ENCODE peak calls at places on chromosome 15, in seven cellular contexts. Q is SW 1271; Z is activated B cell treated with CpG ODN at 0.5 μM for 24 hours; J is activated naive CD4-positive, alpha-beta T cell; R is T-helper 2 cell; P is osteoblast; W is ureter. T is an unnamed sample.

GRCh38 chr15:75694241-75695182 is 18.1 kb downstream of the CSPG4 start:
- DNase-seq in Z (no peak), J (no peak), Q (no peak), P (peak), W (peak), R (no peak), T (peak)

GRCh38 chr15:82197734-82198594 is 64.6 kb downstream of the EFL1 start:
- DNase-seq in Q (peak), W (peak), R (no peak), J (no peak), P (peak), Z (peak), T (peak)

GRCh38 chr15:32030795-32031194 is 480 bp downstream of the CHRNA7 start:
- DNase-seq in P (peak), Z (no peak), W (no peak), Q (no peak), R (no peak), J (no peak), T (no peak)

GRCh38 chr15:88650556-88650955 is 11.7 kb downstream of the ISG20 start:
- DNase-seq in W (no peak), Q (no peak), Z (peak), R (no peak), J (no peak), P (no peak), T (no peak)

GRCh38 chr15:57572463-57572862 is 19.2 kb upstream of the MYZAP start:
- DNase-seq in P (no peak), Q (no peak), J (no peak), Z (no peak), R (no peak), W (no peak), T (no peak)

GRCh38 chr15:37100109-37100873 is at the start of gene MEIS2:
- DNase-seq in J (no peak), W (peak), R (no peak), Z (no peak), Q (peak), P (peak), T (peak)

GRCh38 chr15:96125681-96126080 is 204.8 kb upstream of the NR2F2 start:
- DNase-seq in Z (no peak), W (no peak), P (no peak), J (no peak), R (no peak), Q (no peak), T (no peak)

GRCh38 chr15:38085104-38085503 is 150.7 kb downstream of the TMCO5A start:
- DNase-seq in P (no peak), W (no peak), Q (no peak), J (no peak), Z (peak), R (no peak), T (no peak)

GRCh38 chr15:88419830-88420229 is 47.4 kb downstream of the MRPL46 start:
- DNase-seq in P (peak), Z (no peak), Q (no peak), W (no peak), J (no peak), R (no peak), T (no peak)

GRCh38 chr15:61195116-61196002 is 33.7 kb downstream of the RORA start:
- DNase-seq in J (no peak), R (no peak), W (no peak), P (no peak), Q (peak), Z (no peak), T (no peak)

GRCh38 chr15:49101536-49101935 is 53.9 kb downstream of the COPS2 start:
- DNase-seq in Z (no peak), J (no peak), P (no peak), W (no peak), Q (no peak), R (no peak), T (no peak)

GRCh38 chr15:62464705-62465104 is 299.6 kb upstream of the C2CD4B start:
- DNase-seq in W (no peak), Z (no peak), R (no peak), Q (no peak), P (peak), J (no peak), T (no peak)

GRCh38 chr15:64695571-64695992 is 79.8 kb downstream of the RBPMS2 start:
- DNase-seq in Z (peak), Q (no peak), R (no peak), W (no peak), P (peak), J (no peak), T (no peak)

GRCh38 chr15:90358124-90359033 is 6.3 kb downstream of the ZNF774 start:
- DNase-seq in R (no peak), Q (no peak), P (no peak), J (no peak), W (no peak), Z (no peak), T (peak)

GRCh38 chr15:75704263-75704615 is 8.4 kb downstream of the CSPG4 start:
- DNase-seq in R (no peak), W (no peak), J (no peak), P (peak), Z (no peak), Q (no peak), T (no peak)

GRCh38 chr15:35958936-35959335 is 413.0 kb upstream of the DPH6 start:
- DNase-seq in R (no peak), P (no peak), Z (no peak), J (no peak), Q (no peak), W (no peak), T (no peak)

GRCh38 chr15:31084176-31084575 is 17.3 kb downstream of the TRPM1 start:
- DNase-seq in P (no peak), J (no peak), Z (no peak), Q (no peak), W (no peak), R (no peak), T (no peak)

GRCh38 chr15:100873029-100873677 is 6.5 kb upstream of the ALDH1A3 start:
- DNase-seq in J (no peak), Q (peak), P (peak), W (peak), Z (no peak), R (no peak), T (no peak)

GRCh38 chr15:54719325-54719724 is 477.4 kb downstream of the RSL24D1 start:
- DNase-seq in W (no peak), P (no peak), Z (no peak), J (no peak), R (no peak), Q (no peak), T (no peak)

GRCh38 chr15:78989701-78990248 is 44.9 kb upstream of the CTSH start:
- DNase-seq in J (no peak), Z (no peak), Q (no peak), R (no peak), W (no peak), P (peak), T (no peak)

GRCh38 chr15:70597945-70598344 is 165.4 kb downstream of the UACA start:
- DNase-seq in P (no peak), Q (no peak), R (no peak), Z (no peak), W (no peak), J (no peak), T (no peak)

GRCh38 chr15:51726302-51727073 is 11.0 kb downstream of the LYSMD2 start:
- DNase-seq in P (peak), Z (no peak), J (no peak), R (no peak), W (no peak), Q (peak), T (peak)

GRCh38 chr15:51652084-51652668 is 29.1 kb upstream of the SCG3 start:
- DNase-seq in Z (no peak), J (no peak), W (no peak), R (no peak), P (no peak), Q (no peak), T (no peak)

GRCh38 chr15:78237146-78237545 is 2.8 kb upstream of the ACSBG1 start:
- DNase-seq in J (no peak), Z (no peak), R (no peak), W (no peak), P (no peak), Q (no peak), T (no peak)

GRCh38 chr15:38610748-38611147 is 46.1 kb upstream of the RASGRP1 start:
- DNase-seq in Q (no peak), R (no peak), P (no peak), W (no peak), Z (peak), J (no peak), T (no peak)

GRCh38 chr15:80840173-80841130 is 61.3 kb downstream of the CEMIP start:
- DNase-seq in P (peak), Z (no peak), J (no peak), R (no peak), Q (no peak), W (no peak), T (no peak)

GRCh38 chr15:55590788-55591187 is 2.6 kb upstream of the PYGO1 start:
- DNase-seq in W (no peak), Z (no peak), J (no peak), P (peak), R (no peak), Q (no peak), T (no peak)

GRCh38 chr15:72285927-72286516 is 13.7 kb upstream of the PARP6 start:
- DNase-seq in P (peak), Z (peak), Q (peak), R (no peak), W (no peak), J (peak), T (peak)

GRCh38 chr15:79136434-79137046 is 46.0 kb upstream of the RASGRF1 start:
- DNase-seq in W (no peak), Q (no peak), Z (no peak), R (no peak), J (no peak), P (no peak), T (no peak)

GRCh38 chr15:91426412-91426811 is 326.4 kb downstream of the SV2B start:
- DNase-seq in Z (no peak), Q (no peak), P (no peak), J (no peak), W (no peak), R (no peak), T (no peak)

GRCh38 chr15:97235285-97235985 is 725.1 kb upstream of the ARRDC4 start:
- DNase-seq in P (peak), R (no peak), J (no peak), Q (peak), Z (no peak), W (peak), T (peak)

GRCh38 chr15:71559098-71559497 is 251.3 kb upstream of the NR2E3 start:
- DNase-seq in R (no peak), Z (no peak), J (no peak), P (no peak), Q (no peak), W (no peak), T (peak)

GRCh38 chr15:73922186-73923151 is 3.8 kb upstream of the LOXL1 start:
- DNase-seq in Q (no peak), J (no peak), R (no peak), Z (no peak), P (peak), W (peak), T (no peak)

GRCh38 chr15:68055224-68055705 is 1.1 kb downstream of the PIAS1 start:
- DNase-seq in Z (peak), J (peak), W (no peak), Q (no peak), R (no peak), P (peak), T (no peak)

GRCh38 chr15:69757186-69757585 is 304.6 kb downstream of the RPLP1 start:
- DNase-seq in Z (peak), P (no peak), J (peak), W (no peak), R (no peak), Q (no peak), T (peak)

GRCh38 chr15:69893863-69894262 is 203.9 kb downstream of the TLE3 start:
- DNase-seq in R (no peak), J (no peak), W (peak), Z (no peak), P (peak), Q (no peak), T (peak)

GRCh38 chr15:90873998-90874605 is 5.7 kb downstream of the FURIN start:
- DNase-seq in R (no peak), Q (no peak), Z (no peak), W (no peak), J (no peak), P (peak), T (no peak)

T was measured in SJSA1.